ENCODE peak calls at places on chromosome 3, in nine cellular contexts. L is M059J, R is fibroblast of lung, M is astrocyte, W is NCI-H1417, Y is mesothelial cell of epicardium, J is skeletal muscle cell, U is neuronal stem cell, I is RPMI8226. N is an unnamed sample.
A peak's percentile ranks its signal among the peaks of the same experiment; 100 is the strongest.

GRCh38 chr3:72665701-72666443 is 182.4 kb downstream of the SHQ1 start:
- DNase-seq in L (no peak), R (no peak), M (no peak), W (peak; percentile 18), Y (no peak), J (no peak), U (no peak), I (peak; percentile 58), N (peak; percentile 41)

GRCh38 chr3:20072422-20072821 is 32.2 kb downstream of the KAT2B start:
- DNase-seq in L (no peak), R (no peak), M (no peak), W (no peak), Y (no peak), J (no peak), U (no peak), I (no peak), N (no peak)

GRCh38 chr3:64445318-64446300 is 220.3 kb upstream of the PRICKLE2 start:
- DNase-seq in L (peak; percentile 19), R (peak; percentile 51), M (no peak), W (peak; percentile 65), Y (peak; percentile 50), J (no peak), U (peak; percentile 37), I (no peak), N (peak; percentile 51)

GRCh38 chr3:61564405-61565059 is 3.2 kb downstream of the PTPRG start:
- DNase-seq in L (peak; percentile 63), R (peak; percentile 63), M (peak; percentile 28), W (no peak), Y (peak; percentile 71), J (no peak), U (peak; percentile 72), I (peak; percentile 21), N (peak; percentile 76)

GRCh38 chr3:73669268-73669667 is 44.5 kb upstream of the PDZRN3 start:
- DNase-seq in L (no peak), R (peak; percentile 45), M (peak; percentile 32), W (no peak), Y (no peak), J (no peak), U (no peak), I (no peak), N (peak; percentile 68)

GRCh38 chr3:46378426-46378942 is 7.7 kb downstream of the CCR5 start:
- DNase-seq in L (peak; percentile 60), R (peak; percentile 28), M (peak; percentile 17), W (peak; percentile 3), Y (no peak), J (no peak), U (peak; percentile 39), I (peak; percentile 86), N (peak; percentile 74)

GRCh38 chr3:125075738-125076137 is 19.9 kb upstream of the HEG1 start:
- DNase-seq in L (no peak), R (no peak), M (no peak), W (no peak), Y (no peak), J (no peak), U (no peak), I (no peak), N (no peak)

GRCh38 chr3:17183951-17184550 is 299.3 kb downstream of the PLCL2 start:
- DNase-seq in L (peak; percentile 62), R (peak; percentile 81), M (peak; percentile 74), W (no peak), Y (no peak), J (peak; percentile 33), U (no peak), I (no peak), N (peak; percentile 58)

GRCh38 chr3:17158941-17159682 is 274.4 kb downstream of the PLCL2 start:
- DNase-seq in L (peak; percentile 40), R (peak; percentile 39), M (peak; percentile 21), W (no peak), Y (no peak), J (no peak), U (no peak), I (no peak), N (peak; percentile 23)

GRCh38 chr3:127439621-127440020 is 150.9 kb downstream of the TPRA1 start:
- DNase-seq in L (no peak), R (no peak), M (no peak), W (no peak), Y (no peak), J (no peak), U (no peak), I (no peak), N (no peak)

GRCh38 chr3:119588112-119588511 is 8.8 kb downstream of the ADPRH start:
- DNase-seq in L (no peak), R (no peak), M (no peak), W (peak; percentile 4), Y (no peak), J (no peak), U (no peak), I (peak; percentile 21), N (no peak)

GRCh38 chr3:122908251-122908650 is 113.4 kb downstream of the SLC49A4 start:
- DNase-seq in L (no peak), R (no peak), M (no peak), W (no peak), Y (no peak), J (no peak), U (no peak), I (no peak), N (no peak)

GRCh38 chr3:156812521-156813335 is 13.4 kb upstream of the LEKR1 start:
- DNase-seq in L (peak; percentile 94), R (peak; percentile 46), M (peak; percentile 41), W (peak; percentile 72), Y (no peak), J (no peak), U (no peak), I (peak; percentile 32), N (peak; percentile 80)

GRCh38 chr3:70108546-70108945 is 109.0 kb downstream of the SAMMSON start:
- DNase-seq in L (no peak), R (no peak), M (no peak), W (no peak), Y (no peak), J (no peak), U (no peak), I (no peak), N (no peak)

GRCh38 chr3:138082085-138082991 is 33.1 kb downstream of the DZIP1L start:
- DNase-seq in L (peak; percentile 98), R (peak; percentile 97), M (peak; percentile 97), W (peak; percentile 19), Y (no peak), J (peak; percentile 73), U (no peak), I (no peak), N (peak; percentile 96)

GRCh38 chr3:101624857-101625256 is 50.9 kb downstream of the PCNP start:
- DNase-seq in L (no peak), R (no peak), M (no peak), W (no peak), Y (no peak), J (no peak), U (no peak), I (no peak), N (no peak)

GRCh38 chr3:100665230-100665629 is 44.1 kb upstream of the TFG start:
- DNase-seq in L (peak; percentile 71), R (no peak), M (no peak), W (no peak), Y (no peak), J (no peak), U (no peak), I (no peak), N (no peak)

N was measured in choroid plexus epithelial cell.